ENCODE peak calls at places on chromosomes 16 and 17, in five cellular contexts. D, S, G, R and I are unnamed samples.

GRCh38 chr17:8487130-8487645 is 51.5 kb downstream of the NDEL1 start:
- DNase-seq in D (no peak), S (no peak), G (no peak), R (no peak), I (no peak)

GRCh38 chr17:59311051-59311468 is 20.4 kb upstream of the YPEL2 start:
- DNase-seq in D (peak), S (peak), G (peak), R (peak), I (peak)

GRCh38 chr17:69454051-69454450 is 39.6 kb downstream of the MAP2K6 start:
- DNase-seq in D (no peak), S (no peak), G (no peak), R (no peak), I (no peak)

GRCh38 chr16:89396156-89396555 is 94.2 kb downstream of the ANKRD11 start:
- DNase-seq in D (no peak), S (no peak), G (no peak), R (no peak), I (no peak)

GRCh38 chr16:68473358-68474064 is 25.2 kb upstream of the SMPD3 start:
- DNase-seq in D (no peak), S (no peak), G (no peak), R (no peak), I (no peak)

GRCh38 chr17:17874478-17874877 is 37.7 kb upstream of the SREBF1 start:
- DNase-seq in D (no peak), S (peak), G (no peak), R (no peak), I (no peak)

GRCh38 chr17:42103221-42103954 is 5.1 kb upstream of the ZNF385C start:
- DNase-seq in D (no peak), S (no peak), G (no peak), R (no peak), I (no peak)

GRCh38 chr16:55035037-55035436 is 104.4 kb downstream of the IRX5 start:
- DNase-seq in D (peak), S (peak), G (peak), R (no peak), I (peak)

GRCh38 chr17:49565948-49566491 is 9.7 kb upstream of the NXPH3 start:
- DNase-seq in D (peak), S (peak), G (no peak), R (no peak), I (no peak)

GRCh38 chr16:11134722-11135121 is 121.3 kb downstream of the SOCS1 start:
- DNase-seq in D (no peak), S (no peak), G (no peak), R (no peak), I (no peak)

GRCh38 chr17:78425429-78425828 is 47.0 kb downstream of the PGS1 start:
- DNase-seq in D (peak), S (no peak), G (no peak), R (no peak), I (no peak)

GRCh38 chr17:3970668-3971067 is 6.4 kb upstream of the ATP2A3 start:
- DNase-seq in D (no peak), S (no peak), G (no peak), R (no peak), I (no peak)

GRCh38 chr17:6638046-6638908 is 2.2 kb downstream of the KIAA0753 start:
- DNase-seq in D (no peak), S (no peak), G (no peak), R (no peak), I (no peak)

GRCh38 chr16:66740010-66740409 is 11.4 kb downstream of the DYNC1LI2 start:
- DNase-seq in D (no peak), S (peak), G (peak), R (no peak), I (peak)

GRCh38 chr16:52469091-52469490 is 77.9 kb downstream of the TOX3 start:
- DNase-seq in D (no peak), S (peak), G (no peak), R (no peak), I (no peak)

GRCh38 chr16:66874079-66874775 is 6.1 kb upstream of the PDP2 start:
- DNase-seq in D (no peak), S (peak), G (no peak), R (peak), I (no peak)

GRCh38 chr16:85400305-85401205 is 212.6 kb upstream of the GSE1 start:
- DNase-seq in D (peak), S (no peak), G (no peak), R (no peak), I (no peak)